ENCODE peak calls at places on chromosomes 6 and 20, in nine cellular contexts. One of them, this sample, is unnamed.

GRCh38 chr6:140636698-140637402 is 1262.4 kb upstream of the CITED2 start:
- DNase-seq in 8988T: no peak
- DNase-seq in activated CD4-positive, alpha-beta T cell treated with anti-CD3 and anti-CD28 coated beads, Interleukin-2, amount 50 U/mL, for 1 hour: no peak
- DNase-seq in NCI-H1436: peak
- DNase-seq in T47D: no peak
- DNase-seq in epithelial cell of esophagus: no peak
- DNase-seq in H54: no peak
- DNase-seq in sigmoid colon: no peak
- DNase-seq in DMS153: peak
- DNase-seq in this sample: no peak

GRCh38 chr6:7042654-7043545 is 64.9 kb upstream of the RREB1 start:
- DNase-seq in NCI-H1436: no peak
- DNase-seq in DMS153: peak
- DNase-seq in sigmoid colon: no peak
- DNase-seq in activated CD4-positive, alpha-beta T cell treated with anti-CD3 and anti-CD28 coated beads, Interleukin-2, amount 50 U/mL, for 1 hour: no peak
- DNase-seq in T47D: no peak
- DNase-seq in 8988T: no peak
- DNase-seq in epithelial cell of esophagus: no peak
- DNase-seq in H54: no peak
- DNase-seq in this sample: peak

GRCh38 chr20:37349517-37350491 is 3.9 kb downstream of the SRC start:
- DNase-seq in NCI-H1436: no peak
- DNase-seq in DMS153: no peak
- DNase-seq in sigmoid colon: peak
- DNase-seq in H54: no peak
- DNase-seq in T47D: peak
- DNase-seq in 8988T: peak
- DNase-seq in activated CD4-positive, alpha-beta T cell treated with anti-CD3 and anti-CD28 coated beads, Interleukin-2, amount 50 U/mL, for 1 hour: no peak
- DNase-seq in epithelial cell of esophagus: no peak
- DNase-seq in this sample: no peak

GRCh38 chr20:39878321-39878720 is 810.7 kb downstream of the MAFB start:
- DNase-seq in activated CD4-positive, alpha-beta T cell treated with anti-CD3 and anti-CD28 coated beads, Interleukin-2, amount 50 U/mL, for 1 hour: no peak
- DNase-seq in H54: no peak
- DNase-seq in T47D: no peak
- DNase-seq in 8988T: no peak
- DNase-seq in sigmoid colon: no peak
- DNase-seq in epithelial cell of esophagus: no peak
- DNase-seq in DMS153: no peak
- DNase-seq in NCI-H1436: no peak
- DNase-seq in this sample: no peak

GRCh38 chr6:118791499-118791898 is 102.5 kb upstream of the ASF1A start:
- DNase-seq in activated CD4-positive, alpha-beta T cell treated with anti-CD3 and anti-CD28 coated beads, Interleukin-2, amount 50 U/mL, for 1 hour: no peak
- DNase-seq in NCI-H1436: no peak
- DNase-seq in epithelial cell of esophagus: no peak
- DNase-seq in T47D: no peak
- DNase-seq in sigmoid colon: no peak
- DNase-seq in DMS153: no peak
- DNase-seq in 8988T: no peak
- DNase-seq in H54: no peak
- DNase-seq in this sample: no peak

GRCh38 chr6:28537509-28538140 is 11.9 kb downstream of the GPX5 start:
- DNase-seq in activated CD4-positive, alpha-beta T cell treated with anti-CD3 and anti-CD28 coated beads, Interleukin-2, amount 50 U/mL, for 1 hour: peak
- DNase-seq in sigmoid colon: no peak
- DNase-seq in epithelial cell of esophagus: peak
- DNase-seq in T47D: peak
- DNase-seq in NCI-H1436: peak
- DNase-seq in H54: no peak
- DNase-seq in 8988T: no peak
- DNase-seq in DMS153: no peak
- DNase-seq in this sample: no peak

GRCh38 chr6:37926661-37927060 is 107.1 kb downstream of the ZFAND3 start:
- DNase-seq in NCI-H1436: no peak
- DNase-seq in epithelial cell of esophagus: no peak
- DNase-seq in sigmoid colon: no peak
- DNase-seq in H54: no peak
- DNase-seq in DMS153: no peak
- DNase-seq in T47D: no peak
- DNase-seq in 8988T: no peak
- DNase-seq in activated CD4-positive, alpha-beta T cell treated with anti-CD3 and anti-CD28 coated beads, Interleukin-2, amount 50 U/mL, for 1 hour: no peak
- DNase-seq in this sample: no peak

GRCh38 chr6:111673086-111673485 is 67.4 kb upstream of the TRAF3IP2 start:
- DNase-seq in epithelial cell of esophagus: no peak
- DNase-seq in H54: no peak
- DNase-seq in NCI-H1436: no peak
- DNase-seq in sigmoid colon: no peak
- DNase-seq in DMS153: no peak
- DNase-seq in 8988T: no peak
- DNase-seq in T47D: no peak
- DNase-seq in activated CD4-positive, alpha-beta T cell treated with anti-CD3 and anti-CD28 coated beads, Interleukin-2, amount 50 U/mL, for 1 hour: no peak
- DNase-seq in this sample: no peak

GRCh38 chr20:32957451-32957850 is 46.8 kb downstream of the SUN5 start:
- DNase-seq in T47D: no peak
- DNase-seq in activated CD4-positive, alpha-beta T cell treated with anti-CD3 and anti-CD28 coated beads, Interleukin-2, amount 50 U/mL, for 1 hour: no peak
- DNase-seq in 8988T: no peak
- DNase-seq in NCI-H1436: no peak
- DNase-seq in sigmoid colon: peak
- DNase-seq in H54: no peak
- DNase-seq in DMS153: no peak
- DNase-seq in epithelial cell of esophagus: no peak
- DNase-seq in this sample: no peak

GRCh38 chr20:6704132-6704861 is 63.2 kb upstream of the BMP2 start:
- DNase-seq in sigmoid colon: no peak
- DNase-seq in H54: no peak
- DNase-seq in DMS153: no peak
- DNase-seq in 8988T: no peak
- DNase-seq in NCI-H1436: no peak
- DNase-seq in epithelial cell of esophagus: peak
- DNase-seq in activated CD4-positive, alpha-beta T cell treated with anti-CD3 and anti-CD28 coated beads, Interleukin-2, amount 50 U/mL, for 1 hour: no peak
- DNase-seq in T47D: no peak
- DNase-seq in this sample: peak

GRCh38 chr6:132780770-132781371 is 17.6 kb downstream of the SLC18B1 start:
- DNase-seq in T47D: peak
- DNase-seq in activated CD4-positive, alpha-beta T cell treated with anti-CD3 and anti-CD28 coated beads, Interleukin-2, amount 50 U/mL, for 1 hour: no peak
- DNase-seq in epithelial cell of esophagus: peak
- DNase-seq in 8988T: no peak
- DNase-seq in NCI-H1436: no peak
- DNase-seq in sigmoid colon: no peak
- DNase-seq in H54: no peak
- DNase-seq in DMS153: no peak
- DNase-seq in this sample: peak

GRCh38 chr6:101393291-101394251 is at the start of gene GRIK2:
- DNase-seq in T47D: peak
- DNase-seq in NCI-H1436: peak
- DNase-seq in H54: peak
- DNase-seq in 8988T: no peak
- DNase-seq in activated CD4-positive, alpha-beta T cell treated with anti-CD3 and anti-CD28 coated beads, Interleukin-2, amount 50 U/mL, for 1 hour: no peak
- DNase-seq in sigmoid colon: no peak
- DNase-seq in DMS153: no peak
- DNase-seq in epithelial cell of esophagus: peak
- DNase-seq in this sample: no peak

GRCh38 chr20:17558154-17558940 is 11.5 kb upstream of the DSTN start:
- DNase-seq in sigmoid colon: peak
- DNase-seq in activated CD4-positive, alpha-beta T cell treated with anti-CD3 and anti-CD28 coated beads, Interleukin-2, amount 50 U/mL, for 1 hour: no peak
- DNase-seq in DMS153: peak
- DNase-seq in T47D: peak
- DNase-seq in H54: peak
- DNase-seq in NCI-H1436: no peak
- DNase-seq in 8988T: no peak
- DNase-seq in epithelial cell of esophagus: peak
- DNase-seq in this sample: no peak

GRCh38 chr6:130029163-130029562 is 10.8 kb downstream of the L3MBTL3 start:
- DNase-seq in H54: no peak
- DNase-seq in sigmoid colon: no peak
- DNase-seq in epithelial cell of esophagus: no peak
- DNase-seq in T47D: no peak
- DNase-seq in DMS153: no peak
- DNase-seq in NCI-H1436: no peak
- DNase-seq in 8988T: no peak
- DNase-seq in activated CD4-positive, alpha-beta T cell treated with anti-CD3 and anti-CD28 coated beads, Interleukin-2, amount 50 U/mL, for 1 hour: peak
- DNase-seq in this sample: no peak

GRCh38 chr6:48615041-48615440 is 504.0 kb upstream of the PTCHD4 start:
- DNase-seq in NCI-H1436: no peak
- DNase-seq in 8988T: no peak
- DNase-seq in sigmoid colon: no peak
- DNase-seq in T47D: no peak
- DNase-seq in DMS153: no peak
- DNase-seq in epithelial cell of esophagus: peak
- DNase-seq in H54: no peak
- DNase-seq in activated CD4-positive, alpha-beta T cell treated with anti-CD3 and anti-CD28 coated beads, Interleukin-2, amount 50 U/mL, for 1 hour: no peak
- DNase-seq in this sample: no peak

GRCh38 chr6:110338820-110339470 is 19.2 kb downstream of the METTL24 start:
- DNase-seq in H54: no peak
- DNase-seq in activated CD4-positive, alpha-beta T cell treated with anti-CD3 and anti-CD28 coated beads, Interleukin-2, amount 50 U/mL, for 1 hour: no peak
- DNase-seq in T47D: no peak
- DNase-seq in sigmoid colon: no peak
- DNase-seq in epithelial cell of esophagus: no peak
- DNase-seq in NCI-H1436: no peak
- DNase-seq in DMS153: no peak
- DNase-seq in 8988T: no peak
- DNase-seq in this sample: no peak

GRCh38 chr20:50116368-50116999 is 3.5 kb upstream of the UBE2V1 start:
- DNase-seq in epithelial cell of esophagus: no peak
- DNase-seq in H54: no peak
- DNase-seq in 8988T: no peak
- DNase-seq in DMS153: no peak
- DNase-seq in sigmoid colon: no peak
- DNase-seq in T47D: no peak
- DNase-seq in activated CD4-positive, alpha-beta T cell treated with anti-CD3 and anti-CD28 coated beads, Interleukin-2, amount 50 U/mL, for 1 hour: no peak
- DNase-seq in NCI-H1436: no peak
- DNase-seq in this sample: no peak

GRCh38 chr20:51678041-51678697 is 90.0 kb downstream of the ATP9A start:
- DNase-seq in T47D: no peak
- DNase-seq in H54: no peak
- DNase-seq in activated CD4-positive, alpha-beta T cell treated with anti-CD3 and anti-CD28 coated beads, Interleukin-2, amount 50 U/mL, for 1 hour: no peak
- DNase-seq in sigmoid colon: no peak
- DNase-seq in epithelial cell of esophagus: no peak
- DNase-seq in 8988T: no peak
- DNase-seq in DMS153: no peak
- DNase-seq in NCI-H1436: no peak
- DNase-seq in this sample: no peak

GRCh38 chr6:78489874-78490273 is 377.5 kb upstream of the IRAK1BP1 start:
- DNase-seq in DMS153: no peak
- DNase-seq in sigmoid colon: no peak
- DNase-seq in 8988T: no peak
- DNase-seq in H54: no peak
- DNase-seq in activated CD4-positive, alpha-beta T cell treated with anti-CD3 and anti-CD28 coated beads, Interleukin-2, amount 50 U/mL, for 1 hour: no peak
- DNase-seq in NCI-H1436: no peak
- DNase-seq in epithelial cell of esophagus: peak
- DNase-seq in T47D: no peak
- DNase-seq in this sample: no peak